ENCODE peak calls at places on chromosomes 1 and 21, in nine cellular contexts. G is OCI-LY7, T is hepatocyte, O is GM23338, D is Karpas-422, A is PC-9, Z is GM23248, E is SK-N-SH, F is PC-3. N is an unnamed sample.

GRCh38 chr1:162166934-162167615 is 97.6 kb downstream of the NOS1AP start:
- DNase-seq in Z (no peak), O (no peak), E (no peak), T (no peak), G (no peak), D (no peak), F (no peak), A (no peak), N (no peak)

GRCh38 chr1:200837931-200838571 is 34.7 kb upstream of the GPR25 start:
- DNase-seq in F (peak; percentile 82), Z (peak; percentile 54), T (no peak), E (no peak), O (no peak), A (no peak), D (peak; percentile 71), G (peak; percentile 21), N (peak; percentile 24)

GRCh38 chr1:223706077-223706988 is 6.0 kb upstream of the CAPN2 start:
- DNase-seq in O (no peak), Z (peak; percentile 88), F (peak; percentile 89), G (no peak), A (peak; percentile 85), E (no peak), D (no peak), T (peak; percentile 91), N (no peak)

GRCh38 chr1:185238447-185238846 is 78.6 kb downstream of the IVNS1ABP start:
- DNase-seq in G (peak; percentile 4), O (peak; percentile 29), A (no peak), E (no peak), D (peak; percentile 57), F (peak; percentile 29), T (no peak), Z (peak; percentile 62), N (peak; percentile 7)

GRCh38 chr1:173328961-173329360 is 121.8 kb upstream of the TNFSF4 start:
- DNase-seq in D (no peak), A (no peak), T (no peak), Z (no peak), G (no peak), O (no peak), E (no peak), F (no peak), N (no peak)

GRCh38 chr1:247298701-247299100 is 33.0 kb downstream of the ZNF496 start:
- DNase-seq in E (no peak), D (no peak), A (no peak), O (no peak), G (no peak), T (no peak), Z (no peak), F (no peak), N (no peak)

GRCh38 chr21:32713726-32714125 is 14.1 kb downstream of the SYNJ1 start:
- DNase-seq in T (no peak), F (no peak), A (no peak), O (no peak), D (peak; percentile 31), G (no peak), E (no peak), Z (no peak), N (no peak)

GRCh38 chr1:99685516-99686180 is 39.7 kb downstream of the PALMD start:
- DNase-seq in Z (peak; percentile 92), E (peak; percentile 44), F (peak; percentile 77), A (peak; percentile 52), G (peak; percentile 61), O (peak; percentile 83), T (peak; percentile 85), D (peak; percentile 87), N (peak; percentile 57)

GRCh38 chr1:3267550-3268270 is 186.8 kb upstream of the ARHGEF16 start:
- DNase-seq in F (no peak), O (no peak), D (no peak), E (no peak), G (no peak), A (no peak), T (no peak), Z (no peak), N (no peak)

GRCh38 chr1:55584521-55585401 is 369.6 kb upstream of the USP24 start:
- DNase-seq in F (peak; percentile 29), Z (peak; percentile 41), T (peak; percentile 31), D (no peak), G (no peak), E (peak; percentile 42), O (peak; percentile 23), A (no peak), N (no peak)

GRCh38 chr1:38584408-38585037 is 275.0 kb downstream of the RRAGC start:
- DNase-seq in A (no peak), O (no peak), T (no peak), F (no peak), Z (no peak), E (no peak), G (no peak), D (no peak), N (no peak)

GRCh38 chr1:6909401-6909800 is 124.1 kb downstream of the CAMTA1 start:
- DNase-seq in A (no peak), O (no peak), E (no peak), F (no peak), Z (no peak), T (no peak), D (no peak), G (no peak), N (no peak)

GRCh38 chr1:233865902-233866301 is 38.6 kb upstream of the SLC35F3 start:
- DNase-seq in T (no peak), E (no peak), A (no peak), D (no peak), F (peak; percentile 68), G (no peak), O (no peak), Z (no peak), N (no peak)

GRCh38 chr21:44871576-44872265 is 1.8 kb downstream of the PTTG1IP start:
- DNase-seq in T (peak; percentile 74), O (no peak), A (peak; percentile 40), F (peak; percentile 94), G (no peak), D (no peak), E (no peak), Z (peak; percentile 94), N (no peak)

GRCh38 chr1:219276029-219276738 is 102.5 kb downstream of the LYPLAL1 start:
- DNase-seq in T (no peak), E (no peak), O (no peak), Z (no peak), A (no peak), G (no peak), D (no peak), F (no peak), N (no peak)

GRCh38 chr21:21182401-21182800 is 184.2 kb downstream of the NCAM2 start:
- DNase-seq in D (no peak), E (no peak), G (no peak), F (no peak), T (no peak), Z (no peak), A (no peak), O (no peak), N (no peak)

GRCh38 chr1:107664882-107665871 is 299.8 kb downstream of the VAV3 start:
- DNase-seq in D (no peak), G (no peak), T (peak; percentile 41), F (no peak), O (no peak), Z (no peak), E (no peak), A (no peak), N (no peak)

GRCh38 chr1:107669996-107670395 is 295.0 kb downstream of the VAV3 start:
- DNase-seq in G (no peak), D (no peak), Z (peak; percentile 51), A (no peak), F (peak; percentile 68), O (no peak), E (peak; percentile 6), T (no peak), N (no peak)

GRCh38 chr1:107670397-107670796 is 294.6 kb downstream of the VAV3 start:
- DNase-seq in A (no peak), G (no peak), D (no peak), Z (no peak), T (no peak), F (no peak), O (no peak), E (no peak), N (no peak)

GRCh38 chr1:107666493-107666892 is 298.5 kb downstream of the VAV3 start:
- DNase-seq in T (no peak), E (no peak), G (no peak), D (no peak), Z (no peak), F (no peak), O (no peak), A (no peak), N (no peak)

GRCh38 chr1:107668762-107669161 is 296.2 kb downstream of the VAV3 start:
- DNase-seq in G (no peak), E (no peak), Z (no peak), F (no peak), D (no peak), O (no peak), A (no peak), T (no peak), N (no peak)
- H3K27ac ChIP-seq in G (no peak overlapping the region), E (no peak overlapping the region), Z (no peak overlapping the region), F (no peak overlapping the region), D (no peak overlapping the region), O (no peak overlapping the region), A (no peak overlapping the region), T (peak overlapping the region; percentile 50), N (no peak overlapping the region)

DNA sequence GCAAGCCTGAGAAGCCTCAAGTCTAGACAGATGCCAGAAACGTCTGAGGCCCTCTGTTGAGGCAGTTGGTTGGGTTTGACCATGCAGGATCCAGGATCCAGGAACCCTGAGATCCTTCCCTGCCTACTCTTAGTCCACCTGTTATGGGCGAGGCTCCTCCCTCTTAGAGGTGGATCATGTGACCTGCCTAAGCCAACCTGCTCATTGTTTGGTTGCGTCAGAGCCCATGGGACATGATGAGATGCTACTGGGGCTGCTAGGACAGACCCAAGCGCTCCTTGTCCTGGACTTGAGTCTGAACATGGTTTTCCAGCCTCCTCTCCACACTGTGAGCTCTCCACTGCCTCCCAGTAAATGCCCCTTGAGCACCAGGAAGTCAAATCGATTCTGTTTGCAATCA is 31.5 kb upstream of the WNT4 start:
- DNase-seq in Z (no peak), O (no peak), F (no peak), E (no peak), D (peak; percentile 49), A (no peak), G (no peak), T (no peak), N (peak; percentile 6)
- H3K9me2 ChIP-seq in Z (no peaks in the 10 kb centered on the region), O (no peaks in the 10 kb centered on the region), F (no peaks in the 10 kb centered on the region), E (no peaks in the 10 kb centered on the region), D (no peaks in the 10 kb centered on the region), A (no peaks in the 10 kb centered on the region), G (no peaks in the 10 kb centered on the region), T (no peaks in the 10 kb centered on the region), N (no peaks in the 10 kb centered on the region)

GRCh38 chr1:183096889-183097288 is 73.7 kb downstream of the LAMC1 start:
- DNase-seq in E (no peak), Z (peak; percentile 74), G (no peak), F (no peak), O (no peak), A (no peak), D (no peak), T (no peak), N (no peak)
- H3K27ac ChIP-seq in E (no peak overlapping the region), Z (peak overlapping the region; percentile 81), G (no peak overlapping the region), F (no peak overlapping the region), O (peak overlapping the region; percentile 79), A (no peak overlapping the region), D (no peak overlapping the region), T (peak overlapping the region; percentile 78), N (no peak overlapping the region)

DNA sequence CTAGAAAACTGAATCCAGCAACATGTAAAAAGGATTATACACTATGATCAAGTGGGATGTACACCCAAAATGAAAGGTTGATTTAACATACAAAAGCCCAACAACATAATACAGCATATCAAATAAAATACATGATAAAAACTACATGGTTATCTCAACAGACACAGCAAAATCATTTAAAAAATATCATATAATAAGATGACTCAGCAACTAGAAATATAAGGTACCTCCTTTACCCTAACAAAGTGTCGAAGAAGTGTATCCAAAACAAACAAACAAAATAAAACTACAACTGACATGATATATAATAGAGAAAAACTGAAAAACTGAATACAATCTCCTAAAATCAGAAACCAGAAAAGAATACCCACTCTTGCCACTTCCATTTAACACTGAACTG is 969.1 kb downstream of the AMY1C start:
- DNase-seq in A (no peak), Z (no peak), T (no peak), D (no peak), G (no peak), O (no peak), E (no peak), F (no peak), N (no peak)
- H3K9me2 ChIP-seq in A (no peaks in the 10 kb centered on the region), Z (no peaks in the 10 kb centered on the region), T (no peaks in the 10 kb centered on the region), D (no peaks in the 10 kb centered on the region), G (no peaks in the 10 kb centered on the region), O (no peaks in the 10 kb centered on the region), E (no peaks in the 10 kb centered on the region), F (no peaks in the 10 kb centered on the region), N (no peaks in the 10 kb centered on the region)

N was measured in HCT116.